ENCODE peak calls at places on chromosomes 3 and 15, in nine cellular contexts. U, M, J, Q, W, S, T, L and O are unnamed samples.

GRCh38 chr3:62632510-62633294 is 242.5 kb downstream of the CADPS start:
- DNase-seq in U (no peak), M (no peak), J (no peak), Q (peak), W (peak), S (no peak), T (peak), L (no peak), O (no peak)

GRCh38 chr15:75532413-75533250 is 46.5 kb downstream of the PTPN9 start:
- DNase-seq in U (no peak), M (peak), J (no peak), Q (peak), W (peak), S (no peak), T (peak), L (peak), O (peak)

GRCh38 chr3:160694345-160694744 is 17.4 kb downstream of the ARL14 start:
- DNase-seq in U (no peak), M (no peak), J (no peak), Q (no peak), W (no peak), S (no peak), T (no peak), L (no peak), O (no peak)

GRCh38 chr3:47586746-47587145 is 8.1 kb upstream of the CSPG5 start:
- DNase-seq in U (no peak), M (no peak), J (no peak), Q (no peak), W (peak), S (no peak), T (no peak), L (no peak), O (no peak)

GRCh38 chr3:196947136-196947859 is 5.0 kb upstream of the NCBP2 start:
- DNase-seq in U (no peak), M (no peak), J (no peak), Q (no peak), W (no peak), S (no peak), T (no peak), L (no peak), O (peak)

GRCh38 chr3:123286308-123287023 is 84.7 kb downstream of the SEC22A start:
- DNase-seq in U (no peak), M (no peak), J (no peak), Q (no peak), W (peak), S (no peak), T (peak), L (peak), O (peak)

GRCh38 chr15:63599401-63600000 is 2.3 kb downstream of the FBXL22 start:
- DNase-seq in U (no peak), M (peak), J (no peak), Q (no peak), W (peak), S (peak), T (peak), L (peak), O (peak)

GRCh38 chr3:9686703-9687102 is 16.9 kb upstream of the CPNE9 start:
- DNase-seq in U (no peak), M (no peak), J (no peak), Q (no peak), W (no peak), S (peak), T (no peak), L (no peak), O (no peak)

GRCh38 chr3:136889947-136890346 is 27.9 kb downstream of the NCK1 start:
- DNase-seq in U (no peak), M (no peak), J (no peak), Q (no peak), W (no peak), S (no peak), T (no peak), L (no peak), O (no peak)